ENCODE peak calls at places on chromosomes 11 and 22, in five cellular contexts. Q is body of pancreas, W is left ventricle myocardium inferior, L is colonic mucosa, A is adipocyte. Y is an unnamed sample.

GRCh38 chr22:26448334-26448733 is 19.3 kb downstream of the ASPHD2 start:
- DNase-seq in Q (no peak), W (no peak), L (no peak), A (no peak), Y (no peak)

GRCh38 chr11:11810764-11811726 is 30.7 kb upstream of the USP47 start:
- DNase-seq in Q (no peak), W (no peak), L (no peak), A (no peak), Y (no peak)

GRCh38 chr22:20271114-20271994 is 3.2 kb upstream of the RTN4R start:
- DNase-seq in Q (peak; percentile 44), W (no peak), L (no peak), A (no peak), Y (no peak)

GRCh38 chr11:77602385-77603105 is 12.8 kb downstream of the AQP11 start:
- DNase-seq in Q (no peak), W (no peak), L (no peak), A (peak; percentile 90), Y (no peak)

GRCh38 chr11:8604078-8604723 is 10.2 kb upstream of the STK33 start:
- DNase-seq in Q (peak; percentile 62), W (peak; percentile 32), L (peak; percentile 69), A (peak; percentile 99), Y (peak; percentile 47)

GRCh38 chr11:113675003-113675471 is 31.1 kb downstream of the TMPRSS5 start:
- DNase-seq in Q (no peak), W (no peak), L (no peak), A (peak; percentile 43), Y (peak; percentile 49)

GRCh38 chr11:125263268-125263790 is 98.8 kb downstream of the PKNOX2 start:
- DNase-seq in Q (peak; percentile 60), W (peak; percentile 87), L (peak; percentile 36), A (peak; percentile 97), Y (peak; percentile 99)

GRCh38 chr22:33438273-33438672 is 380.1 kb upstream of the SYN3 start:
- DNase-seq in Q (no peak), W (no peak), L (no peak), A (peak; percentile 77), Y (no peak)

GRCh38 chr11:6531267-6531752 is 34.2 kb downstream of the DNHD1 start:
- DNase-seq in Q (no peak), W (no peak), L (no peak), A (peak; percentile 75), Y (peak; percentile 19)

GRCh38 chr11:131145806-131146205 is 224.6 kb upstream of the NTM start:
- DNase-seq in Q (no peak), W (no peak), L (no peak), A (no peak), Y (no peak)

GRCh38 chr11:117931331-117931950 is 2.2 kb upstream of the TMPRSS13 start:
- DNase-seq in Q (no peak), W (no peak), L (no peak), A (no peak), Y (no peak)

GRCh38 chr11:94325681-94326080 is 21.3 kb downstream of the IZUMO1R start:
- DNase-seq in Q (no peak), W (no peak), L (peak; percentile 58), A (no peak), Y (peak; percentile 27)

GRCh38 chr11:33320814-33321330 is 63.7 kb downstream of the HIPK3 start:
- DNase-seq in Q (no peak), W (no peak), L (no peak), A (no peak), Y (no peak)

GRCh38 chr11:61671527-61671926 is 8.7 kb upstream of the DAGLA start:
- DNase-seq in Q (peak; percentile 88), W (no peak), L (peak; percentile 64), A (no peak), Y (no peak)

GRCh38 chr22:45302047-45302446 is 7.7 kb upstream of the FAM118A start:
- DNase-seq in Q (no peak), W (no peak), L (no peak), A (peak; percentile 96), Y (no peak)

GRCh38 chr11:66543263-66544107 is 2.4 kb downstream of the ZDHHC24 start:
- DNase-seq in Q (peak; percentile 28), W (peak; percentile 28), L (peak; percentile 35), A (peak; percentile 22), Y (no peak)

GRCh38 chr11:72330131-72330727 is 86.3 kb upstream of the PHOX2A start:
- DNase-seq in Q (no peak), W (no peak), L (no peak), A (no peak), Y (no peak)

GRCh38 chr11:82906236-82906635 is 4.7 kb downstream of the DDIAS start:
- DNase-seq in Q (no peak), W (no peak), L (no peak), A (peak; percentile 87), Y (peak; percentile 63)

GRCh38 chr11:102983491-102983890 is 28.0 kb upstream of the MMP13 start:
- DNase-seq in Q (no peak), W (no peak), L (no peak), A (peak; percentile 71), Y (no peak)

GRCh38 chr11:12266943-12267342 is 110.4 kb upstream of the PARVA start:
- DNase-seq in Q (no peak), W (no peak), L (no peak), A (no peak), Y (no peak)

GRCh38 chr11:109734602-109735001 is 312.6 kb downstream of the C11orf87 start:
- DNase-seq in Q (no peak), W (no peak), L (no peak), A (no peak), Y (no peak)

GRCh38 chr11:79244175-79244804 is 196.5 kb downstream of the TENM4 start:
- DNase-seq in Q (no peak), W (no peak), L (no peak), A (peak; percentile 93), Y (no peak)

GRCh38 chr11:77040401-77040777 is 6.2 kb downstream of the B3GNT6 start:
- DNase-seq in Q (no peak), W (no peak), L (no peak), A (no peak), Y (no peak)

GRCh38 chr11:94417386-94417987 is 16.3 kb upstream of the GPR83 start:
- DNase-seq in Q (no peak), W (no peak), L (no peak), A (peak; percentile 82), Y (no peak)

GRCh38 chr11:32821517-32821916 is 8.2 kb upstream of the PRRG4 start:
- DNase-seq in Q (no peak), W (no peak), L (no peak), A (no peak), Y (no peak)

GRCh38 chr22:47739616-47740015 is 977.2 kb downstream of the TBC1D22A start:
- DNase-seq in Q (no peak), W (no peak), L (no peak), A (no peak), Y (no peak)

GRCh38 chr22:47739216-47739615 is 976.8 kb downstream of the TBC1D22A start:
- DNase-seq in Q (no peak), W (no peak), L (no peak), A (no peak), Y (no peak)

GRCh38 chr22:47734511-47734910 is 972.1 kb downstream of the TBC1D22A start:
- DNase-seq in Q (no peak), W (no peak), L (no peak), A (no peak), Y (no peak)

GRCh38 chr22:47738472-47739013 is 976.1 kb downstream of the TBC1D22A start:
- DNase-seq in Q (no peak), W (no peak), L (no peak), A (no peak), Y (no peak)

GRCh38 chr22:47736166-47737034 is 974.0 kb downstream of the TBC1D22A start:
- DNase-seq in Q (no peak), W (no peak), L (no peak), A (no peak), Y (no peak)
- H3K9me3 ChIP-seq in Q (no peaks in the 10 kb centered on the region), W (peaks cover 5% of the 10 kb centered on the region), L (no peaks in the 10 kb centered on the region), A (no peaks in the 10 kb centered on the region), Y (no peaks in the 10 kb centered on the region)

GRCh38 chr11:64866173-64866491 is 12.3 kb downstream of the EHD1 start:
- DNase-seq in Q (no peak), W (no peak), L (no peak), A (no peak), Y (no peak)
- H3K4me1 ChIP-seq in Q (peaks cover 31% of the 10 kb centered on the region), W (peaks cover 100% of the 10 kb centered on the region), L (peaks cover 41% of the 10 kb centered on the region), A (peaks cover 71% of the 10 kb centered on the region), Y (peaks cover 84% of the 10 kb centered on the region)

GRCh38 chr11:74749127-74749964 is 697 bp downstream of the RNF169 start:
- DNase-seq in Q (peak; percentile 49), W (peak; percentile 55), L (peak; percentile 53), A (peak; percentile 70), Y (peak; percentile 56)
- H3K27me3 ChIP-seq in Q (no peaks in the 10 kb centered on the region), W (no peaks in the 10 kb centered on the region), L (no peaks in the 10 kb centered on the region), A (no peaks in the 10 kb centered on the region), Y (no peaks in the 10 kb centered on the region)

GRCh38 chr11:74866557-74866956 is 82.3 kb downstream of the XRRA1 start:
- DNase-seq in Q (no peak), W (no peak), L (no peak), A (no peak), Y (no peak)
- H3K9me3 ChIP-seq in Q (peaks cover 2% of the 10 kb centered on the region), W (peaks cover 83% of the 10 kb centered on the region), L (peaks cover 12% of the 10 kb centered on the region), A (peaks cover 66% of the 10 kb centered on the region), Y (peaks cover 12% of the 10 kb centered on the region)

GRCh38 chr11:1126491-1126926 is 31.2 kb upstream of the MUC5AC start:
- DNase-seq in Q (no peak), W (no peak), L (no peak), A (no peak), Y (no peak)
- H3K4me1 ChIP-seq in Q (no peaks in the 10 kb centered on the region), W (no peaks in the 10 kb centered on the region), L (no peaks in the 10 kb centered on the region), A (no peaks in the 10 kb centered on the region), Y (no peaks in the 10 kb centered on the region)

DNA sequence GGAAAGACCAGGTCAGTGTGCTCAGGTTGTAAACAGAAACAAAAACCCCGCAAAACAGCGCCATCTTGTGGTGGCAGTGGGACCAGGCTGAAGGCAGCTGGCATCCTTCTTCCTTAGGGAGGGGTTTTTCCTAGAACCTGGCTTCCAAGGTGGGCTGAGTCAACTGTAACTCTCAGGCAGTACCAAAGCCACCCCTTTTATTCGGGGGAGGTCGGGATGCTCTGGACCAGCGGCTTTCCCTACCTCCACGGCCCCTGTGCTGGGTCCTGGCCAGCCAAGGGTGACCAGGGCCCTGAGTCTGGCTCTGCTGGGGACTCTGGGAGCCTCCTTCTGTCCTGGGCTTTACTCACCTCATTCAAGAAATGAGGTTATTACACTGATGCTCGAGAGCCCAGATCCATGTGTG is 69.5 kb upstream of the FGF3 start:
- DNase-seq in Q (peak; percentile 66), W (peak; percentile 53), L (peak; percentile 83), A (peak; percentile 83), Y (peak; percentile 71)
- H3K27me3 ChIP-seq in Q (no peaks in the 10 kb centered on the region), W (peaks cover 71% of the 10 kb centered on the region), L (no peaks in the 10 kb centered on the region), A (peaks cover 62% of the 10 kb centered on the region), Y (no peaks in the 10 kb centered on the region)

DNA sequence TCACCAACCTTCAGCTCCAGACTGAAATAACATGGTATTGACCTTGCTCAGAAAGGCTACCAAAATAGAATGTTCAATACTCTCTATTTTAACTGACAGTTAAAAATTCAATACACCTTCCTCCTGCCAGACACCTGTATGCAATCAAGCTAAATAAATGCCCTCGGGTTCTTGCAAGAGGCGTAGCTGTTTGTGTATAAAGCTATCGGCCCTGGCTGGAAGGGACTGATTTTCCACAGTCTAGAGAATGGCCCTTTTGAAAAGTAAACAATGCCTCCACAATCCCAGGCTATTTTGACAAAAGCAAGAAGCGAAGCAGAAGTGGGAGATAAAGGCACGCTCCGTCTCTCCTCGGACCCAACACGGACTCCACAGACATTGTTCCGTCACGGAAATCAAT is 791.2 kb downstream of the BRD1 start:
- DNase-seq in Q (no peak), W (no peak), L (no peak), A (no peak), Y (no peak)
- H3K9me3 ChIP-seq in Q (no peaks in the 10 kb centered on the region), W (no peaks in the 10 kb centered on the region), L (no peaks in the 10 kb centered on the region), A (no peaks in the 10 kb centered on the region), Y (no peaks in the 10 kb centered on the region)

GRCh38 chr11:75333022-75333806 is 18.2 kb downstream of the ARRB1 start:
- DNase-seq in Q (no peak), W (no peak), L (no peak), A (no peak), Y (peak; percentile 61)
- H3K4me1 ChIP-seq in Q (peaks cover 48% of the 10 kb centered on the region), W (peaks cover 76% of the 10 kb centered on the region), L (peaks cover 38% of the 10 kb centered on the region), A (peaks cover 29% of the 10 kb centered on the region), Y (peaks cover 61% of the 10 kb centered on the region)

Y was measured in SJCRH30.